ENCODE peak calls at places on chromosomes 3 and 15, in six cellular contexts. One of them, this sample, is unnamed.

GRCh38 chr3:60444898-60445297 is 806.4 kb downstream of the FHIT start:
- DNase-seq in activated CD4-positive, CD25-positive, alpha-beta regulatory T cell treated with anti-CD3 and anti-CD28 coated beads, Interleukin-2, amount 50 U/mL, for 16 hours: no peak
- DNase-seq in A549: no peak
- DNase-seq in left cardiac atrium: no peak
- DNase-seq in stimulated activated CD4-positive, alpha-beta T cell treated with anti-CD3 and anti-CD28 coated beads, Interleukin-12 subunit alpha, Interleukin-12 subunit beta, amount 100 ng/mL, for 4 hours: no peak
- DNase-seq in psoas muscle: no peak
- DNase-seq in this sample: no peak

GRCh38 chr15:73873889-73874511 is 636 bp downstream of the TBC1D21 start:
- DNase-seq in activated CD4-positive, CD25-positive, alpha-beta regulatory T cell treated with anti-CD3 and anti-CD28 coated beads, Interleukin-2, amount 50 U/mL, for 16 hours: no peak
- DNase-seq in A549: peak; percentile 47
- DNase-seq in left cardiac atrium: no peak
- DNase-seq in stimulated activated CD4-positive, alpha-beta T cell treated with anti-CD3 and anti-CD28 coated beads, Interleukin-12 subunit alpha, Interleukin-12 subunit beta, amount 100 ng/mL, for 4 hours: no peak
- DNase-seq in psoas muscle: no peak
- DNase-seq in this sample: no peak

GRCh38 chr15:35487417-35487816 is 58.5 kb downstream of the DPH6 start:
- DNase-seq in activated CD4-positive, CD25-positive, alpha-beta regulatory T cell treated with anti-CD3 and anti-CD28 coated beads, Interleukin-2, amount 50 U/mL, for 16 hours: no peak
- DNase-seq in A549: no peak
- DNase-seq in left cardiac atrium: no peak
- DNase-seq in stimulated activated CD4-positive, alpha-beta T cell treated with anti-CD3 and anti-CD28 coated beads, Interleukin-12 subunit alpha, Interleukin-12 subunit beta, amount 100 ng/mL, for 4 hours: no peak
- DNase-seq in psoas muscle: no peak
- DNase-seq in this sample: no peak

GRCh38 chr3:151468284-151468917 is 7.5 kb upstream of the IGSF10 start:
- DNase-seq in activated CD4-positive, CD25-positive, alpha-beta regulatory T cell treated with anti-CD3 and anti-CD28 coated beads, Interleukin-2, amount 50 U/mL, for 16 hours: no peak
- DNase-seq in A549: peak; percentile 74
- DNase-seq in left cardiac atrium: no peak
- DNase-seq in stimulated activated CD4-positive, alpha-beta T cell treated with anti-CD3 and anti-CD28 coated beads, Interleukin-12 subunit alpha, Interleukin-12 subunit beta, amount 100 ng/mL, for 4 hours: no peak
- DNase-seq in psoas muscle: no peak
- DNase-seq in this sample: peak; percentile 28

GRCh38 chr3:55519016-55519415 is 31.9 kb upstream of the WNT5A start:
- DNase-seq in activated CD4-positive, CD25-positive, alpha-beta regulatory T cell treated with anti-CD3 and anti-CD28 coated beads, Interleukin-2, amount 50 U/mL, for 16 hours: no peak
- DNase-seq in A549: peak; percentile 30
- DNase-seq in left cardiac atrium: no peak
- DNase-seq in stimulated activated CD4-positive, alpha-beta T cell treated with anti-CD3 and anti-CD28 coated beads, Interleukin-12 subunit alpha, Interleukin-12 subunit beta, amount 100 ng/mL, for 4 hours: no peak
- DNase-seq in psoas muscle: no peak
- DNase-seq in this sample: no peak

GRCh38 chr3:41464401-41464800 is 265.1 kb downstream of the CTNNB1 start:
- DNase-seq in activated CD4-positive, CD25-positive, alpha-beta regulatory T cell treated with anti-CD3 and anti-CD28 coated beads, Interleukin-2, amount 50 U/mL, for 16 hours: no peak
- DNase-seq in A549: no peak
- DNase-seq in left cardiac atrium: no peak
- DNase-seq in stimulated activated CD4-positive, alpha-beta T cell treated with anti-CD3 and anti-CD28 coated beads, Interleukin-12 subunit alpha, Interleukin-12 subunit beta, amount 100 ng/mL, for 4 hours: no peak
- DNase-seq in psoas muscle: no peak
- DNase-seq in this sample: no peak

GRCh38 chr15:69480932-69481331 is 28.3 kb downstream of the RPLP1 start:
- DNase-seq in activated CD4-positive, CD25-positive, alpha-beta regulatory T cell treated with anti-CD3 and anti-CD28 coated beads, Interleukin-2, amount 50 U/mL, for 16 hours: no peak
- DNase-seq in A549: no peak
- DNase-seq in left cardiac atrium: no peak
- DNase-seq in stimulated activated CD4-positive, alpha-beta T cell treated with anti-CD3 and anti-CD28 coated beads, Interleukin-12 subunit alpha, Interleukin-12 subunit beta, amount 100 ng/mL, for 4 hours: no peak
- DNase-seq in psoas muscle: no peak
- DNase-seq in this sample: no peak

GRCh38 chr15:66877558-66878285 is 175.7 kb downstream of the SMAD6 start:
- DNase-seq in activated CD4-positive, CD25-positive, alpha-beta regulatory T cell treated with anti-CD3 and anti-CD28 coated beads, Interleukin-2, amount 50 U/mL, for 16 hours: no peak
- DNase-seq in A549: no peak
- DNase-seq in left cardiac atrium: peak; percentile 55
- DNase-seq in stimulated activated CD4-positive, alpha-beta T cell treated with anti-CD3 and anti-CD28 coated beads, Interleukin-12 subunit alpha, Interleukin-12 subunit beta, amount 100 ng/mL, for 4 hours: no peak
- DNase-seq in psoas muscle: peak; percentile 62
- DNase-seq in this sample: no peak

GRCh38 chr15:92616621-92617179 is 38.9 kb downstream of the FAM174B start:
- DNase-seq in activated CD4-positive, CD25-positive, alpha-beta regulatory T cell treated with anti-CD3 and anti-CD28 coated beads, Interleukin-2, amount 50 U/mL, for 16 hours: no peak
- DNase-seq in A549: no peak
- DNase-seq in left cardiac atrium: no peak
- DNase-seq in stimulated activated CD4-positive, alpha-beta T cell treated with anti-CD3 and anti-CD28 coated beads, Interleukin-12 subunit alpha, Interleukin-12 subunit beta, amount 100 ng/mL, for 4 hours: no peak
- DNase-seq in psoas muscle: peak; percentile 67
- DNase-seq in this sample: no peak

GRCh38 chr15:87752250-87752951 is 504.1 kb downstream of the NTRK3 start:
- DNase-seq in activated CD4-positive, CD25-positive, alpha-beta regulatory T cell treated with anti-CD3 and anti-CD28 coated beads, Interleukin-2, amount 50 U/mL, for 16 hours: no peak
- DNase-seq in A549: peak; percentile 66
- DNase-seq in left cardiac atrium: no peak
- DNase-seq in stimulated activated CD4-positive, alpha-beta T cell treated with anti-CD3 and anti-CD28 coated beads, Interleukin-12 subunit alpha, Interleukin-12 subunit beta, amount 100 ng/mL, for 4 hours: no peak
- DNase-seq in psoas muscle: no peak
- DNase-seq in this sample: no peak

GRCh38 chr3:124563376-124563775 is 166.9 kb upstream of the UMPS start:
- DNase-seq in activated CD4-positive, CD25-positive, alpha-beta regulatory T cell treated with anti-CD3 and anti-CD28 coated beads, Interleukin-2, amount 50 U/mL, for 16 hours: no peak
- DNase-seq in A549: peak; percentile 17
- DNase-seq in left cardiac atrium: no peak
- DNase-seq in stimulated activated CD4-positive, alpha-beta T cell treated with anti-CD3 and anti-CD28 coated beads, Interleukin-12 subunit alpha, Interleukin-12 subunit beta, amount 100 ng/mL, for 4 hours: no peak
- DNase-seq in psoas muscle: no peak
- DNase-seq in this sample: no peak

GRCh38 chr3:128480717-128481437 is 12.1 kb downstream of the GATA2 start:
- DNase-seq in activated CD4-positive, CD25-positive, alpha-beta regulatory T cell treated with anti-CD3 and anti-CD28 coated beads, Interleukin-2, amount 50 U/mL, for 16 hours: no peak
- DNase-seq in A549: no peak
- DNase-seq in left cardiac atrium: no peak
- DNase-seq in stimulated activated CD4-positive, alpha-beta T cell treated with anti-CD3 and anti-CD28 coated beads, Interleukin-12 subunit alpha, Interleukin-12 subunit beta, amount 100 ng/mL, for 4 hours: no peak
- DNase-seq in psoas muscle: peak; percentile 54
- DNase-seq in this sample: no peak